ENCODE peak calls at places on chromosomes 2 and 18, in eight cellular contexts. M, Y, P, A, N, L, G and V are unnamed samples.

GRCh38 chr2:177675256-177676220 is 283.0 kb downstream of the AGPS start:
- DNase-seq in M (no peak), Y (no peak), P (no peak), A (no peak), N (no peak), L (no peak), G (no peak), V (no peak)

GRCh38 chr2:218028562-218029348 is 26.0 kb upstream of the TNS1 start:
- DNase-seq in M (no peak), Y (no peak), P (no peak), A (no peak), N (no peak), L (no peak), G (peak; percentile 44), V (peak; percentile 61)

GRCh38 chr2:185806783-185807182 is 68.2 kb downstream of the FSIP2 start:
- DNase-seq in M (no peak), Y (no peak), P (no peak), A (no peak), N (no peak), L (no peak), G (no peak), V (no peak)

GRCh38 chr2:118388771-118389170 is 300.5 kb downstream of the INSIG2 start:
- DNase-seq in M (no peak), Y (no peak), P (peak; percentile 82), A (no peak), N (no peak), L (no peak), G (no peak), V (no peak)

GRCh38 chr2:219525533-219526232 is 11.4 kb downstream of the ASIC4 start:
- DNase-seq in M (no peak), Y (no peak), P (no peak), A (no peak), N (no peak), L (no peak), G (no peak), V (no peak)

GRCh38 chr2:15588329-15588919 is 3.2 kb upstream of the DDX1 start:
- DNase-seq in M (peak; percentile 84), Y (peak; percentile 49), P (peak; percentile 68), A (no peak), N (no peak), L (no peak), G (no peak), V (no peak)

GRCh38 chr2:232634319-232635150 is 1.1 kb downstream of the EFHD1 start:
- DNase-seq in M (no peak), Y (no peak), P (peak; percentile 91), A (no peak), N (no peak), L (no peak), G (no peak), V (no peak)

GRCh38 chr2:133063792-133064191 is 393.8 kb upstream of the LYPD1 start:
- DNase-seq in M (peak; percentile 65), Y (peak; percentile 23), P (peak; percentile 27), A (no peak), N (no peak), L (no peak), G (no peak), V (no peak)

GRCh38 chr18:45517181-45517741 is 98.0 kb upstream of the SLC14A2 start:
- DNase-seq in M (no peak), Y (no peak), P (no peak), A (no peak), N (no peak), L (no peak), G (peak; percentile 91), V (no peak)

GRCh38 chr2:37781028-37781427 is 109.6 kb upstream of the CDC42EP3 start:
- DNase-seq in M (peak; percentile 83), Y (peak; percentile 54), P (peak; percentile 66), A (no peak), N (no peak), L (no peak), G (no peak), V (no peak)

GRCh38 chr2:54589340-54590215 is 133.5 kb downstream of the SPTBN1 start:
- DNase-seq in M (no peak), Y (no peak), P (no peak), A (no peak), N (no peak), L (no peak), G (no peak), V (no peak)